ENCODE peak calls at places on chromosomes 13 and 19, in eight cellular contexts. One of them, this sample, is unnamed.

GRCh38 chr19:7506385-7507328 is 9.2 kb upstream of the ZNF358 start:
- DNase-seq in HFFc6: peak; percentile 40
- DNase-seq in GM23338: peak; percentile 100
- DNase-seq in activated CD4-positive, alpha-beta T cell treated with anti-CD3 and anti-CD28 coated beads for 24 hours: peak; percentile 43
- DNase-seq in stimulated activated CD8-positive, alpha-beta memory T cell treated with anti-CD3 and anti-CD28 coated beads, Interleukin-4, amount 100 ng/mL, for 1 hour: no peak
- DNase-seq in IMR-90: peak; percentile 48
- DNase-seq in central memory CD4-positive, alpha-beta T cell: peak; percentile 23
- DNase-seq in T-helper 1 cell: peak; percentile 54
- DNase-seq in this sample: peak; percentile 74

GRCh38 chr13:48769107-48769704 is 115.5 kb downstream of the CYSLTR2 start:
- DNase-seq in HFFc6: peak; percentile 86
- DNase-seq in GM23338: peak; percentile 92
- DNase-seq in activated CD4-positive, alpha-beta T cell treated with anti-CD3 and anti-CD28 coated beads for 24 hours: peak; percentile 71
- DNase-seq in stimulated activated CD8-positive, alpha-beta memory T cell treated with anti-CD3 and anti-CD28 coated beads, Interleukin-4, amount 100 ng/mL, for 1 hour: peak; percentile 62
- DNase-seq in IMR-90: peak; percentile 91
- DNase-seq in central memory CD4-positive, alpha-beta T cell: peak; percentile 80
- DNase-seq in T-helper 1 cell: peak; percentile 82
- DNase-seq in this sample: peak; percentile 78

GRCh38 chr19:2600914-2601870 is 101.3 kb downstream of the GNG7 start:
- DNase-seq in HFFc6: no peak
- DNase-seq in GM23338: no peak
- DNase-seq in activated CD4-positive, alpha-beta T cell treated with anti-CD3 and anti-CD28 coated beads for 24 hours: no peak
- DNase-seq in stimulated activated CD8-positive, alpha-beta memory T cell treated with anti-CD3 and anti-CD28 coated beads, Interleukin-4, amount 100 ng/mL, for 1 hour: no peak
- DNase-seq in IMR-90: no peak
- DNase-seq in central memory CD4-positive, alpha-beta T cell: no peak
- DNase-seq in T-helper 1 cell: no peak
- DNase-seq in this sample: no peak

GRCh38 chr13:114101325-114101821 is 31.1 kb downstream of the RASA3 start:
- DNase-seq in HFFc6: no peak
- DNase-seq in GM23338: no peak
- DNase-seq in activated CD4-positive, alpha-beta T cell treated with anti-CD3 and anti-CD28 coated beads for 24 hours: no peak
- DNase-seq in stimulated activated CD8-positive, alpha-beta memory T cell treated with anti-CD3 and anti-CD28 coated beads, Interleukin-4, amount 100 ng/mL, for 1 hour: no peak
- DNase-seq in IMR-90: no peak
- DNase-seq in central memory CD4-positive, alpha-beta T cell: no peak
- DNase-seq in T-helper 1 cell: no peak
- DNase-seq in this sample: no peak

GRCh38 chr13:60990032-60990733 is 425.5 kb downstream of the PCDH20 start:
- DNase-seq in HFFc6: no peak
- DNase-seq in GM23338: peak; percentile 72
- DNase-seq in activated CD4-positive, alpha-beta T cell treated with anti-CD3 and anti-CD28 coated beads for 24 hours: no peak
- DNase-seq in stimulated activated CD8-positive, alpha-beta memory T cell treated with anti-CD3 and anti-CD28 coated beads, Interleukin-4, amount 100 ng/mL, for 1 hour: no peak
- DNase-seq in IMR-90: no peak
- DNase-seq in central memory CD4-positive, alpha-beta T cell: no peak
- DNase-seq in T-helper 1 cell: no peak
- DNase-seq in this sample: peak; percentile 18

GRCh38 chr13:25062479-25062878 is 33.5 kb upstream of the PABPC3 start:
- DNase-seq in HFFc6: no peak
- DNase-seq in GM23338: peak; percentile 57
- DNase-seq in activated CD4-positive, alpha-beta T cell treated with anti-CD3 and anti-CD28 coated beads for 24 hours: no peak
- DNase-seq in stimulated activated CD8-positive, alpha-beta memory T cell treated with anti-CD3 and anti-CD28 coated beads, Interleukin-4, amount 100 ng/mL, for 1 hour: no peak
- DNase-seq in IMR-90: no peak
- DNase-seq in central memory CD4-positive, alpha-beta T cell: no peak
- DNase-seq in T-helper 1 cell: no peak
- DNase-seq in this sample: no peak

GRCh38 chr19:48934837-48935236 is 1.3 kb downstream of the DHDH start:
- DNase-seq in HFFc6: no peak
- DNase-seq in GM23338: peak; percentile 61
- DNase-seq in activated CD4-positive, alpha-beta T cell treated with anti-CD3 and anti-CD28 coated beads for 24 hours: no peak
- DNase-seq in stimulated activated CD8-positive, alpha-beta memory T cell treated with anti-CD3 and anti-CD28 coated beads, Interleukin-4, amount 100 ng/mL, for 1 hour: no peak
- DNase-seq in IMR-90: no peak
- DNase-seq in central memory CD4-positive, alpha-beta T cell: no peak
- DNase-seq in T-helper 1 cell: no peak
- DNase-seq in this sample: no peak

GRCh38 chr19:18340990-18341868 is 831 bp downstream of the PGPEP1 start:
- DNase-seq in HFFc6: peak; percentile 39
- DNase-seq in GM23338: peak; percentile 47
- DNase-seq in activated CD4-positive, alpha-beta T cell treated with anti-CD3 and anti-CD28 coated beads for 24 hours: peak; percentile 54
- DNase-seq in stimulated activated CD8-positive, alpha-beta memory T cell treated with anti-CD3 and anti-CD28 coated beads, Interleukin-4, amount 100 ng/mL, for 1 hour: peak; percentile 39
- DNase-seq in IMR-90: peak; percentile 42
- DNase-seq in central memory CD4-positive, alpha-beta T cell: peak; percentile 34
- DNase-seq in T-helper 1 cell: peak; percentile 69
- DNase-seq in this sample: peak; percentile 70

GRCh38 chr19:28074773-28075172 is 1138.2 kb downstream of the UQCRFS1 start:
- DNase-seq in HFFc6: no peak
- DNase-seq in GM23338: no peak
- DNase-seq in activated CD4-positive, alpha-beta T cell treated with anti-CD3 and anti-CD28 coated beads for 24 hours: no peak
- DNase-seq in stimulated activated CD8-positive, alpha-beta memory T cell treated with anti-CD3 and anti-CD28 coated beads, Interleukin-4, amount 100 ng/mL, for 1 hour: no peak
- DNase-seq in IMR-90: no peak
- DNase-seq in central memory CD4-positive, alpha-beta T cell: no peak
- DNase-seq in T-helper 1 cell: no peak
- DNase-seq in this sample: no peak

GRCh38 chr13:63048648-63049047 is 1633.0 kb upstream of the PCDH20 start:
- DNase-seq in HFFc6: no peak
- DNase-seq in GM23338: peak; percentile 8
- DNase-seq in activated CD4-positive, alpha-beta T cell treated with anti-CD3 and anti-CD28 coated beads for 24 hours: no peak
- DNase-seq in stimulated activated CD8-positive, alpha-beta memory T cell treated with anti-CD3 and anti-CD28 coated beads, Interleukin-4, amount 100 ng/mL, for 1 hour: no peak
- DNase-seq in IMR-90: peak; percentile 16
- DNase-seq in central memory CD4-positive, alpha-beta T cell: no peak
- DNase-seq in T-helper 1 cell: no peak
- DNase-seq in this sample: no peak

GRCh38 chr19:8641908-8642547 is 11.6 kb downstream of the NFILZ start:
- DNase-seq in HFFc6: peak; percentile 45
- DNase-seq in GM23338: peak; percentile 75
- DNase-seq in activated CD4-positive, alpha-beta T cell treated with anti-CD3 and anti-CD28 coated beads for 24 hours: no peak
- DNase-seq in stimulated activated CD8-positive, alpha-beta memory T cell treated with anti-CD3 and anti-CD28 coated beads, Interleukin-4, amount 100 ng/mL, for 1 hour: no peak
- DNase-seq in IMR-90: peak; percentile 65
- DNase-seq in central memory CD4-positive, alpha-beta T cell: peak; percentile 38
- DNase-seq in T-helper 1 cell: peak; percentile 39
- DNase-seq in this sample: peak; percentile 67

GRCh38 chr19:608155-609000 is 18.7 kb downstream of the HCN2 start:
- DNase-seq in HFFc6: no peak
- DNase-seq in GM23338: no peak
- DNase-seq in activated CD4-positive, alpha-beta T cell treated with anti-CD3 and anti-CD28 coated beads for 24 hours: no peak
- DNase-seq in stimulated activated CD8-positive, alpha-beta memory T cell treated with anti-CD3 and anti-CD28 coated beads, Interleukin-4, amount 100 ng/mL, for 1 hour: no peak
- DNase-seq in IMR-90: no peak
- DNase-seq in central memory CD4-positive, alpha-beta T cell: no peak
- DNase-seq in T-helper 1 cell: no peak
- DNase-seq in this sample: no peak

GRCh38 chr13:39144941-39145533 is 106.8 kb downstream of the NHLRC3 start:
- DNase-seq in HFFc6: peak; percentile 28
- DNase-seq in GM23338: peak; percentile 80
- DNase-seq in activated CD4-positive, alpha-beta T cell treated with anti-CD3 and anti-CD28 coated beads for 24 hours: peak; percentile 3
- DNase-seq in stimulated activated CD8-positive, alpha-beta memory T cell treated with anti-CD3 and anti-CD28 coated beads, Interleukin-4, amount 100 ng/mL, for 1 hour: no peak
- DNase-seq in IMR-90: peak; percentile 70
- DNase-seq in central memory CD4-positive, alpha-beta T cell: no peak
- DNase-seq in T-helper 1 cell: peak; percentile 42
- DNase-seq in this sample: peak; percentile 68

GRCh38 chr19:13610042-13610691 is 103.9 kb upstream of the CACNA1A start:
- DNase-seq in HFFc6: no peak
- DNase-seq in GM23338: peak; percentile 63
- DNase-seq in activated CD4-positive, alpha-beta T cell treated with anti-CD3 and anti-CD28 coated beads for 24 hours: no peak
- DNase-seq in stimulated activated CD8-positive, alpha-beta memory T cell treated with anti-CD3 and anti-CD28 coated beads, Interleukin-4, amount 100 ng/mL, for 1 hour: no peak
- DNase-seq in IMR-90: no peak
- DNase-seq in central memory CD4-positive, alpha-beta T cell: no peak
- DNase-seq in T-helper 1 cell: no peak
- DNase-seq in this sample: no peak

GRCh38 chr19:7177926-7178325 is 108.4 kb downstream of the ZNF557 start:
- DNase-seq in HFFc6: peak; percentile 40
- DNase-seq in GM23338: no peak
- DNase-seq in activated CD4-positive, alpha-beta T cell treated with anti-CD3 and anti-CD28 coated beads for 24 hours: no peak
- DNase-seq in stimulated activated CD8-positive, alpha-beta memory T cell treated with anti-CD3 and anti-CD28 coated beads, Interleukin-4, amount 100 ng/mL, for 1 hour: no peak
- DNase-seq in IMR-90: peak; percentile 50
- DNase-seq in central memory CD4-positive, alpha-beta T cell: no peak
- DNase-seq in T-helper 1 cell: no peak
- DNase-seq in this sample: no peak

GRCh38 chr13:105774739-105775460 is 760.6 kb downstream of the EFNB2 start:
- DNase-seq in HFFc6: no peak
- DNase-seq in GM23338: peak; percentile 12
- DNase-seq in activated CD4-positive, alpha-beta T cell treated with anti-CD3 and anti-CD28 coated beads for 24 hours: no peak
- DNase-seq in stimulated activated CD8-positive, alpha-beta memory T cell treated with anti-CD3 and anti-CD28 coated beads, Interleukin-4, amount 100 ng/mL, for 1 hour: no peak
- DNase-seq in IMR-90: peak; percentile 2
- DNase-seq in central memory CD4-positive, alpha-beta T cell: no peak
- DNase-seq in T-helper 1 cell: no peak
- DNase-seq in this sample: no peak

GRCh38 chr13:75255159-75255558 is 226.8 kb downstream of the TBC1D4 start:
- DNase-seq in HFFc6: no peak
- DNase-seq in GM23338: no peak
- DNase-seq in activated CD4-positive, alpha-beta T cell treated with anti-CD3 and anti-CD28 coated beads for 24 hours: no peak
- DNase-seq in stimulated activated CD8-positive, alpha-beta memory T cell treated with anti-CD3 and anti-CD28 coated beads, Interleukin-4, amount 100 ng/mL, for 1 hour: no peak
- DNase-seq in IMR-90: no peak
- DNase-seq in central memory CD4-positive, alpha-beta T cell: no peak
- DNase-seq in T-helper 1 cell: no peak
- DNase-seq in this sample: no peak

GRCh38 chr19:55679343-55680257 is 4.6 kb downstream of the EPN1 start:
- DNase-seq in HFFc6: peak; percentile 38
- DNase-seq in GM23338: no peak
- DNase-seq in activated CD4-positive, alpha-beta T cell treated with anti-CD3 and anti-CD28 coated beads for 24 hours: no peak
- DNase-seq in stimulated activated CD8-positive, alpha-beta memory T cell treated with anti-CD3 and anti-CD28 coated beads, Interleukin-4, amount 100 ng/mL, for 1 hour: no peak
- DNase-seq in IMR-90: peak; percentile 73
- DNase-seq in central memory CD4-positive, alpha-beta T cell: no peak
- DNase-seq in T-helper 1 cell: peak; percentile 23
- DNase-seq in this sample: no peak

GRCh38 chr19:289651-290538 is 1.3 kb downstream of the PLPP2 start:
- DNase-seq in HFFc6: peak; percentile 65
- DNase-seq in GM23338: peak; percentile 87
- DNase-seq in activated CD4-positive, alpha-beta T cell treated with anti-CD3 and anti-CD28 coated beads for 24 hours: no peak
- DNase-seq in stimulated activated CD8-positive, alpha-beta memory T cell treated with anti-CD3 and anti-CD28 coated beads, Interleukin-4, amount 100 ng/mL, for 1 hour: no peak
- DNase-seq in IMR-90: peak; percentile 25
- DNase-seq in central memory CD4-positive, alpha-beta T cell: peak; percentile 23
- DNase-seq in T-helper 1 cell: peak; percentile 62
- DNase-seq in this sample: peak; percentile 79

GRCh38 chr13:44068737-44069136 is 189.0 kb downstream of the LACC1 start:
- DNase-seq in HFFc6: peak; percentile 80
- DNase-seq in GM23338: peak; percentile 41
- DNase-seq in activated CD4-positive, alpha-beta T cell treated with anti-CD3 and anti-CD28 coated beads for 24 hours: no peak
- DNase-seq in stimulated activated CD8-positive, alpha-beta memory T cell treated with anti-CD3 and anti-CD28 coated beads, Interleukin-4, amount 100 ng/mL, for 1 hour: no peak
- DNase-seq in IMR-90: peak; percentile 86
- DNase-seq in central memory CD4-positive, alpha-beta T cell: no peak
- DNase-seq in T-helper 1 cell: no peak
- DNase-seq in this sample: peak; percentile 17

GRCh38 chr13:23598371-23598770 is 28.2 kb downstream of the TNFRSF19 start:
- DNase-seq in HFFc6: no peak
- DNase-seq in GM23338: no peak
- DNase-seq in activated CD4-positive, alpha-beta T cell treated with anti-CD3 and anti-CD28 coated beads for 24 hours: no peak
- DNase-seq in stimulated activated CD8-positive, alpha-beta memory T cell treated with anti-CD3 and anti-CD28 coated beads, Interleukin-4, amount 100 ng/mL, for 1 hour: no peak
- DNase-seq in IMR-90: peak; percentile 70
- DNase-seq in central memory CD4-positive, alpha-beta T cell: no peak
- DNase-seq in T-helper 1 cell: no peak
- DNase-seq in this sample: no peak

GRCh38 chr13:30364876-30365275 is 57.4 kb upstream of the UBE2L5 start:
- DNase-seq in HFFc6: peak; percentile 12
- DNase-seq in GM23338: peak; percentile 35
- DNase-seq in activated CD4-positive, alpha-beta T cell treated with anti-CD3 and anti-CD28 coated beads for 24 hours: no peak
- DNase-seq in stimulated activated CD8-positive, alpha-beta memory T cell treated with anti-CD3 and anti-CD28 coated beads, Interleukin-4, amount 100 ng/mL, for 1 hour: no peak
- DNase-seq in IMR-90: peak; percentile 48
- DNase-seq in central memory CD4-positive, alpha-beta T cell: no peak
- DNase-seq in T-helper 1 cell: no peak
- DNase-seq in this sample: no peak

GRCh38 chr19:13060233-13060963 is 42.3 kb downstream of the LYL1 start:
- DNase-seq in HFFc6: peak; percentile 33
- DNase-seq in GM23338: no peak
- DNase-seq in activated CD4-positive, alpha-beta T cell treated with anti-CD3 and anti-CD28 coated beads for 24 hours: no peak
- DNase-seq in stimulated activated CD8-positive, alpha-beta memory T cell treated with anti-CD3 and anti-CD28 coated beads, Interleukin-4, amount 100 ng/mL, for 1 hour: no peak
- DNase-seq in IMR-90: no peak
- DNase-seq in central memory CD4-positive, alpha-beta T cell: no peak
- DNase-seq in T-helper 1 cell: no peak
- DNase-seq in this sample: no peak

GRCh38 chr13:110201114-110201513 is 105.8 kb downstream of the COL4A1 start:
- DNase-seq in HFFc6: no peak
- DNase-seq in GM23338: no peak
- DNase-seq in activated CD4-positive, alpha-beta T cell treated with anti-CD3 and anti-CD28 coated beads for 24 hours: no peak
- DNase-seq in stimulated activated CD8-positive, alpha-beta memory T cell treated with anti-CD3 and anti-CD28 coated beads, Interleukin-4, amount 100 ng/mL, for 1 hour: no peak
- DNase-seq in IMR-90: no peak
- DNase-seq in central memory CD4-positive, alpha-beta T cell: no peak
- DNase-seq in T-helper 1 cell: no peak
- DNase-seq in this sample: no peak

GRCh38 chr19:7874080-7874856 is at the start of gene PRR36:
- DNase-seq in HFFc6: no peak
- DNase-seq in GM23338: peak; percentile 91
- DNase-seq in activated CD4-positive, alpha-beta T cell treated with anti-CD3 and anti-CD28 coated beads for 24 hours: no peak
- DNase-seq in stimulated activated CD8-positive, alpha-beta memory T cell treated with anti-CD3 and anti-CD28 coated beads, Interleukin-4, amount 100 ng/mL, for 1 hour: no peak
- DNase-seq in IMR-90: no peak
- DNase-seq in central memory CD4-positive, alpha-beta T cell: no peak
- DNase-seq in T-helper 1 cell: no peak
- DNase-seq in this sample: peak; percentile 82

GRCh38 chr13:79003989-79004550 is 345.1 kb upstream of the OBI1 start:
- DNase-seq in HFFc6: no peak
- DNase-seq in GM23338: no peak
- DNase-seq in activated CD4-positive, alpha-beta T cell treated with anti-CD3 and anti-CD28 coated beads for 24 hours: no peak
- DNase-seq in stimulated activated CD8-positive, alpha-beta memory T cell treated with anti-CD3 and anti-CD28 coated beads, Interleukin-4, amount 100 ng/mL, for 1 hour: no peak
- DNase-seq in IMR-90: no peak
- DNase-seq in central memory CD4-positive, alpha-beta T cell: no peak
- DNase-seq in T-helper 1 cell: no peak
- DNase-seq in this sample: no peak

GRCh38 chr13:33285420-33286124 is at the start of gene STARD13:
- DNase-seq in HFFc6: peak; percentile 98
- DNase-seq in GM23338: peak; percentile 95
- DNase-seq in activated CD4-positive, alpha-beta T cell treated with anti-CD3 and anti-CD28 coated beads for 24 hours: no peak
- DNase-seq in stimulated activated CD8-positive, alpha-beta memory T cell treated with anti-CD3 and anti-CD28 coated beads, Interleukin-4, amount 100 ng/mL, for 1 hour: no peak
- DNase-seq in IMR-90: peak; percentile 98
- DNase-seq in central memory CD4-positive, alpha-beta T cell: no peak
- DNase-seq in T-helper 1 cell: no peak
- DNase-seq in this sample: peak; percentile 94

GRCh38 chr13:60411983-60412382 is 15.0 kb downstream of the TDRD3 start:
- DNase-seq in HFFc6: no peak
- DNase-seq in GM23338: no peak
- DNase-seq in activated CD4-positive, alpha-beta T cell treated with anti-CD3 and anti-CD28 coated beads for 24 hours: no peak
- DNase-seq in stimulated activated CD8-positive, alpha-beta memory T cell treated with anti-CD3 and anti-CD28 coated beads, Interleukin-4, amount 100 ng/mL, for 1 hour: no peak
- DNase-seq in IMR-90: no peak
- DNase-seq in central memory CD4-positive, alpha-beta T cell: no peak
- DNase-seq in T-helper 1 cell: no peak
- DNase-seq in this sample: no peak

GRCh38 chr19:29098091-29098490 is 114.9 kb downstream of the UQCRFS1 start:
- DNase-seq in HFFc6: no peak
- DNase-seq in GM23338: no peak
- DNase-seq in activated CD4-positive, alpha-beta T cell treated with anti-CD3 and anti-CD28 coated beads for 24 hours: no peak
- DNase-seq in stimulated activated CD8-positive, alpha-beta memory T cell treated with anti-CD3 and anti-CD28 coated beads, Interleukin-4, amount 100 ng/mL, for 1 hour: no peak
- DNase-seq in IMR-90: no peak
- DNase-seq in central memory CD4-positive, alpha-beta T cell: no peak
- DNase-seq in T-helper 1 cell: no peak
- DNase-seq in this sample: no peak

GRCh38 chr13:46982856-46983582 is 86.2 kb upstream of the HTR2A start:
- DNase-seq in HFFc6: no peak
- DNase-seq in GM23338: no peak
- DNase-seq in activated CD4-positive, alpha-beta T cell treated with anti-CD3 and anti-CD28 coated beads for 24 hours: no peak
- DNase-seq in stimulated activated CD8-positive, alpha-beta memory T cell treated with anti-CD3 and anti-CD28 coated beads, Interleukin-4, amount 100 ng/mL, for 1 hour: no peak
- DNase-seq in IMR-90: no peak
- DNase-seq in central memory CD4-positive, alpha-beta T cell: no peak
- DNase-seq in T-helper 1 cell: peak; percentile 29
- DNase-seq in this sample: no peak

GRCh38 chr19:10093295-10094186 is 7.4 kb downstream of the SHFL start:
- DNase-seq in HFFc6: no peak
- DNase-seq in GM23338: peak; percentile 54
- DNase-seq in activated CD4-positive, alpha-beta T cell treated with anti-CD3 and anti-CD28 coated beads for 24 hours: no peak
- DNase-seq in stimulated activated CD8-positive, alpha-beta memory T cell treated with anti-CD3 and anti-CD28 coated beads, Interleukin-4, amount 100 ng/mL, for 1 hour: no peak
- DNase-seq in IMR-90: no peak
- DNase-seq in central memory CD4-positive, alpha-beta T cell: no peak
- DNase-seq in T-helper 1 cell: no peak
- DNase-seq in this sample: peak; percentile 44

GRCh38 chr19:30111051-30111450 is 169.0 kb downstream of the URI1 start:
- DNase-seq in HFFc6: no peak
- DNase-seq in GM23338: no peak
- DNase-seq in activated CD4-positive, alpha-beta T cell treated with anti-CD3 and anti-CD28 coated beads for 24 hours: no peak
- DNase-seq in stimulated activated CD8-positive, alpha-beta memory T cell treated with anti-CD3 and anti-CD28 coated beads, Interleukin-4, amount 100 ng/mL, for 1 hour: no peak
- DNase-seq in IMR-90: no peak
- DNase-seq in central memory CD4-positive, alpha-beta T cell: no peak
- DNase-seq in T-helper 1 cell: no peak
- DNase-seq in this sample: no peak

GRCh38 chr19:7272856-7273578 is 21.2 kb downstream of the INSR start:
- DNase-seq in HFFc6: no peak
- DNase-seq in GM23338: no peak
- DNase-seq in activated CD4-positive, alpha-beta T cell treated with anti-CD3 and anti-CD28 coated beads for 24 hours: no peak
- DNase-seq in stimulated activated CD8-positive, alpha-beta memory T cell treated with anti-CD3 and anti-CD28 coated beads, Interleukin-4, amount 100 ng/mL, for 1 hour: no peak
- DNase-seq in IMR-90: no peak
- DNase-seq in central memory CD4-positive, alpha-beta T cell: no peak
- DNase-seq in T-helper 1 cell: no peak
- DNase-seq in this sample: no peak

GRCh38 chr13:80029170-80029569 is 311.8 kb downstream of the SPRY2 start:
- DNase-seq in HFFc6: no peak
- DNase-seq in GM23338: no peak
- DNase-seq in activated CD4-positive, alpha-beta T cell treated with anti-CD3 and anti-CD28 coated beads for 24 hours: no peak
- DNase-seq in stimulated activated CD8-positive, alpha-beta memory T cell treated with anti-CD3 and anti-CD28 coated beads, Interleukin-4, amount 100 ng/mL, for 1 hour: no peak
- DNase-seq in IMR-90: no peak
- DNase-seq in central memory CD4-positive, alpha-beta T cell: no peak
- DNase-seq in T-helper 1 cell: no peak
- DNase-seq in this sample: no peak

This sample was measured in iPS-NIHi11.